ENCODE peak calls at places on chromosomes 12 and 14, in eight cellular contexts. One of them, this sample, is unnamed.

GRCh38 chr12:117689857-117690256 is 278.9 kb downstream of the KSR2 start:
- DNase-seq in pancreas: no peak
- DNase-seq in psoas muscle: no peak
- DNase-seq in activated CD8-positive, alpha-beta memory T cell treated with anti-CD3 and anti-CD28 coated beads for 4 hours: no peak
- DNase-seq in GM06990: no peak
- DNase-seq in HFFc6: no peak
- DNase-seq in stimulated activated CD8-positive, alpha-beta memory T cell treated with anti-CD3 and anti-CD28 coated beads, Interleukin-15, amount 100 ng/mL, for 24 hours: no peak
- DNase-seq in choroid plexus epithelial cell: no peak
- DNase-seq in this sample: no peak

GRCh38 chr14:92565718-92566115 is 52.1 kb downstream of the RIN3 start:
- DNase-seq in pancreas: no peak
- DNase-seq in GM06990: no peak
- DNase-seq in choroid plexus epithelial cell: no peak
- DNase-seq in stimulated activated CD8-positive, alpha-beta memory T cell treated with anti-CD3 and anti-CD28 coated beads, Interleukin-15, amount 100 ng/mL, for 24 hours: no peak
- DNase-seq in psoas muscle: no peak
- DNase-seq in activated CD8-positive, alpha-beta memory T cell treated with anti-CD3 and anti-CD28 coated beads for 4 hours: no peak
- DNase-seq in HFFc6: no peak
- DNase-seq in this sample: no peak

GRCh38 chr12:42396473-42397259 is 70.7 kb downstream of the PPHLN1 start:
- DNase-seq in GM06990: no peak
- DNase-seq in stimulated activated CD8-positive, alpha-beta memory T cell treated with anti-CD3 and anti-CD28 coated beads, Interleukin-15, amount 100 ng/mL, for 24 hours: no peak
- DNase-seq in psoas muscle: no peak
- DNase-seq in pancreas: no peak
- DNase-seq in HFFc6: no peak
- DNase-seq in activated CD8-positive, alpha-beta memory T cell treated with anti-CD3 and anti-CD28 coated beads for 4 hours: no peak
- DNase-seq in choroid plexus epithelial cell: no peak
- DNase-seq in this sample: no peak

GRCh38 chr14:64234877-64235651 is 59.1 kb downstream of the ESR2 start:
- DNase-seq in stimulated activated CD8-positive, alpha-beta memory T cell treated with anti-CD3 and anti-CD28 coated beads, Interleukin-15, amount 100 ng/mL, for 24 hours: no peak
- DNase-seq in GM06990: peak; percentile 46
- DNase-seq in HFFc6: no peak
- DNase-seq in pancreas: no peak
- DNase-seq in psoas muscle: peak; percentile 37
- DNase-seq in activated CD8-positive, alpha-beta memory T cell treated with anti-CD3 and anti-CD28 coated beads for 4 hours: no peak
- DNase-seq in choroid plexus epithelial cell: peak; percentile 76
- DNase-seq in this sample: peak; percentile 57

GRCh38 chr12:2578191-2578590 is 216.6 kb upstream of the FKBP4 start:
- DNase-seq in stimulated activated CD8-positive, alpha-beta memory T cell treated with anti-CD3 and anti-CD28 coated beads, Interleukin-15, amount 100 ng/mL, for 24 hours: no peak
- DNase-seq in psoas muscle: no peak
- DNase-seq in choroid plexus epithelial cell: no peak
- DNase-seq in HFFc6: no peak
- DNase-seq in activated CD8-positive, alpha-beta memory T cell treated with anti-CD3 and anti-CD28 coated beads for 4 hours: no peak
- DNase-seq in pancreas: no peak
- DNase-seq in GM06990: no peak
- DNase-seq in this sample: no peak

GRCh38 chr12:123513805-123514204 is 19.7 kb downstream of the RILPL1 start:
- DNase-seq in activated CD8-positive, alpha-beta memory T cell treated with anti-CD3 and anti-CD28 coated beads for 4 hours: no peak
- DNase-seq in pancreas: no peak
- DNase-seq in choroid plexus epithelial cell: no peak
- DNase-seq in stimulated activated CD8-positive, alpha-beta memory T cell treated with anti-CD3 and anti-CD28 coated beads, Interleukin-15, amount 100 ng/mL, for 24 hours: no peak
- DNase-seq in psoas muscle: no peak
- DNase-seq in GM06990: no peak
- DNase-seq in HFFc6: no peak
- DNase-seq in this sample: no peak

GRCh38 chr14:89551432-89551831 is 134.4 kb upstream of the FOXN3 start:
- DNase-seq in HFFc6: no peak
- DNase-seq in psoas muscle: no peak
- DNase-seq in pancreas: no peak
- DNase-seq in activated CD8-positive, alpha-beta memory T cell treated with anti-CD3 and anti-CD28 coated beads for 4 hours: no peak
- DNase-seq in GM06990: no peak
- DNase-seq in choroid plexus epithelial cell: no peak
- DNase-seq in stimulated activated CD8-positive, alpha-beta memory T cell treated with anti-CD3 and anti-CD28 coated beads, Interleukin-15, amount 100 ng/mL, for 24 hours: no peak
- DNase-seq in this sample: no peak

GRCh38 chr14:97719931-97720330 is 922.7 kb downstream of the VRK1 start:
- DNase-seq in HFFc6: no peak
- DNase-seq in activated CD8-positive, alpha-beta memory T cell treated with anti-CD3 and anti-CD28 coated beads for 4 hours: no peak
- DNase-seq in stimulated activated CD8-positive, alpha-beta memory T cell treated with anti-CD3 and anti-CD28 coated beads, Interleukin-15, amount 100 ng/mL, for 24 hours: no peak
- DNase-seq in choroid plexus epithelial cell: no peak
- DNase-seq in pancreas: no peak
- DNase-seq in psoas muscle: no peak
- DNase-seq in GM06990: no peak
- DNase-seq in this sample: no peak

GRCh38 chr12:48017496-48017895 is 13.2 kb upstream of the COL2A1 start:
- DNase-seq in pancreas: no peak
- DNase-seq in psoas muscle: no peak
- DNase-seq in activated CD8-positive, alpha-beta memory T cell treated with anti-CD3 and anti-CD28 coated beads for 4 hours: no peak
- DNase-seq in HFFc6: no peak
- DNase-seq in choroid plexus epithelial cell: no peak
- DNase-seq in GM06990: no peak
- DNase-seq in stimulated activated CD8-positive, alpha-beta memory T cell treated with anti-CD3 and anti-CD28 coated beads, Interleukin-15, amount 100 ng/mL, for 24 hours: no peak
- DNase-seq in this sample: no peak

GRCh38 chr12:87985069-87985675 is 44.0 kb downstream of the C12orf50 start:
- DNase-seq in GM06990: no peak
- DNase-seq in stimulated activated CD8-positive, alpha-beta memory T cell treated with anti-CD3 and anti-CD28 coated beads, Interleukin-15, amount 100 ng/mL, for 24 hours: no peak
- DNase-seq in psoas muscle: no peak
- DNase-seq in pancreas: no peak
- DNase-seq in HFFc6: no peak
- DNase-seq in choroid plexus epithelial cell: no peak
- DNase-seq in activated CD8-positive, alpha-beta memory T cell treated with anti-CD3 and anti-CD28 coated beads for 4 hours: no peak
- DNase-seq in this sample: no peak

This sample was measured in smooth muscle cell of the brain vasculature.